ENCODE peak calls at places on chromosomes 12 and 14, in seven cellular contexts. P is GM12864, D is left cardiac atrium, Q is RKO, I is head of caudate nucleus, V is anterior cingulate cortex, U is GM03348. O is an unnamed sample.

GRCh38 chr12:67885370-67886169 is 103.7 kb upstream of the IFNG-AS1 start:
- DNase-seq in I (no peak), V (no peak), Q (no peak), P (no peak), U (peak; percentile 29), D (no peak), O (no peak)

GRCh38 chr12:96183734-96184370 is 10.3 kb upstream of the ELK3 start:
- DNase-seq in U (no peak), V (no peak), D (no peak), Q (no peak), P (no peak), I (no peak), O (no peak)

GRCh38 chr14:29757188-29757680 is 170.4 kb downstream of the PRKD1 start:
- DNase-seq in P (no peak), V (no peak), D (no peak), Q (no peak), U (no peak), I (no peak), O (no peak)

GRCh38 chr12:65881965-65882413 is 57.7 kb downstream of the HMGA2 start:
- DNase-seq in Q (no peak), D (peak; percentile 78), V (peak; percentile 63), U (peak; percentile 47), I (peak; percentile 24), P (no peak), O (peak; percentile 90)

GRCh38 chr12:5377997-5378596 is 53.8 kb upstream of the NTF3 start:
- DNase-seq in Q (no peak), D (no peak), I (no peak), P (no peak), V (no peak), U (no peak), O (no peak)

GRCh38 chr12:3293446-3294161 is 197.4 kb upstream of the PRMT8 start:
- DNase-seq in I (no peak), Q (peak; percentile 30), V (no peak), P (no peak), D (no peak), U (no peak), O (no peak)

GRCh38 chr12:127284870-127285431 is 982.0 kb upstream of the TMEM132C start:
- DNase-seq in V (no peak), I (no peak), U (peak; percentile 61), Q (no peak), D (peak; percentile 37), P (no peak), O (peak; percentile 12)

GRCh38 chr12:26668847-26669246 is 164.1 kb downstream of the ITPR2 start:
- DNase-seq in I (no peak), Q (no peak), D (no peak), V (no peak), P (no peak), U (no peak), O (no peak)

GRCh38 chr12:89225401-89225800 is 126.9 kb downstream of the DUSP6 start:
- DNase-seq in U (peak; percentile 37), Q (peak; percentile 82), I (no peak), D (peak; percentile 23), P (no peak), V (no peak), O (no peak)

GRCh38 chr14:68675233-68675577 is 117.7 kb downstream of the ZFP36L1 start:
- DNase-seq in P (no peak), V (no peak), U (no peak), Q (peak; percentile 97), I (no peak), D (no peak), O (no peak)

GRCh38 chr12:75207338-75208083 is 2.1 kb downstream of the KCNC2 start:
- DNase-seq in P (no peak), V (no peak), Q (no peak), D (no peak), I (no peak), U (peak; percentile 7), O (no peak)

GRCh38 chr12:24027352-24027751 is 77.9 kb upstream of the SOX5 start:
- DNase-seq in D (no peak), Q (no peak), I (no peak), P (no peak), U (no peak), V (no peak), O (no peak)

GRCh38 chr14:47278233-47278842 is 397.1 kb downstream of the MDGA2 start:
- DNase-seq in I (peak; percentile 75), Q (peak; percentile 37), P (peak; percentile 8), D (peak; percentile 23), V (peak; percentile 34), U (peak; percentile 52), O (no peak)

GRCh38 chr12:124159655-124160054 is 135.2 kb upstream of the RFLNA start:
- DNase-seq in D (no peak), U (no peak), V (no peak), I (no peak), Q (no peak), P (no peak), O (no peak)

GRCh38 chr14:98714604-98715003 is 557.4 kb downstream of the BCL11B start:
- DNase-seq in I (no peak), Q (no peak), P (no peak), V (no peak), D (no peak), U (no peak), O (no peak)

GRCh38 chr12:44385964-44386363 is 490.2 kb downstream of the NELL2 start:
- DNase-seq in P (no peak), Q (no peak), I (no peak), U (no peak), D (no peak), V (no peak), O (no peak)

GRCh38 chr12:80420075-80420474 is 24.0 kb upstream of the PTPRQ start:
- DNase-seq in V (no peak), U (no peak), P (no peak), I (no peak), Q (no peak), D (no peak), O (no peak)

GRCh38 chr12:14473707-14474287 is 93.9 kb downstream of the PLBD1 start:
- DNase-seq in U (no peak), P (no peak), V (no peak), D (no peak), Q (peak; percentile 51), I (no peak), O (no peak)

GRCh38 chr14:67270354-67270753 is 29.1 kb downstream of the PALS1 start:
- DNase-seq in V (no peak), I (no peak), D (no peak), P (no peak), U (peak; percentile 12), Q (no peak), O (no peak)

GRCh38 chr12:1277905-1278304 is 286.9 kb downstream of the ERC1 start:
- DNase-seq in D (no peak), I (no peak), Q (no peak), V (no peak), P (no peak), U (no peak), O (no peak)

GRCh38 chr12:119014368-119014767 is 33.0 kb downstream of the SRRM4 start:
- DNase-seq in P (no peak), I (no peak), U (no peak), D (no peak), V (no peak), Q (no peak), O (no peak)

GRCh38 chr14:100640481-100641273 is 53.5 kb upstream of the BEGAIN start:
- DNase-seq in U (no peak), P (peak; percentile 13), I (no peak), V (no peak), D (no peak), Q (no peak), O (peak; percentile 94)

GRCh38 chr14:62934439-62934838 is 110.8 kb downstream of the KCNH5 start:
- DNase-seq in U (no peak), V (no peak), I (no peak), P (no peak), Q (no peak), D (no peak), O (no peak)

GRCh38 chr12:76455582-76456345 is 103.8 kb downstream of the OSBPL8 start:
- DNase-seq in D (no peak), U (peak; percentile 74), Q (peak; percentile 97), V (no peak), P (peak; percentile 47), I (no peak), O (peak; percentile 86)

GRCh38 chr14:81551471-81551870 is 17.8 kb upstream of the SEL1L start:
- DNase-seq in P (no peak), V (no peak), U (no peak), D (no peak), Q (no peak), I (no peak), O (no peak)

GRCh38 chr12:10363922-10364838 is 25.7 kb downstream of the KLRK1 start:
- DNase-seq in D (peak; percentile 41), P (peak; percentile 36), I (peak; percentile 55), V (peak; percentile 71), U (peak; percentile 38), Q (peak; percentile 50), O (no peak)

GRCh38 chr12:58640314-58640713 is 280.0 kb downstream of the LRIG3 start:
- DNase-seq in U (no peak), Q (no peak), I (no peak), V (no peak), P (no peak), D (no peak), O (no peak)

GRCh38 chr14:102513899-102514772 is 4.6 kb upstream of the ANKRD9 start:
- DNase-seq in V (no peak), P (no peak), D (no peak), I (no peak), Q (no peak), U (no peak), O (no peak)

GRCh38 chr12:114688256-114688845 is 4.4 kb upstream of the TBX3 start:
- DNase-seq in I (no peak), U (no peak), P (no peak), Q (no peak), V (no peak), D (no peak), O (no peak)

GRCh38 chr14:53265025-53265424 is 111.9 kb upstream of the DDHD1 start:
- DNase-seq in V (no peak), P (no peak), U (no peak), I (no peak), Q (no peak), D (no peak), O (no peak)

GRCh38 chr14:104441275-104442106 is 138.1 kb upstream of the C14orf180 start:
- DNase-seq in P (no peak), U (no peak), D (no peak), Q (no peak), V (no peak), I (no peak), O (no peak)

GRCh38 chr12:54125950-54126695 is 62.7 kb downstream of the SMUG1 start:
- DNase-seq in P (no peak), I (peak; percentile 28), U (peak; percentile 78), D (no peak), Q (no peak), V (no peak), O (no peak)

GRCh38 chr14:55942101-55942645 is 176.0 kb upstream of the PELI2 start:
- DNase-seq in Q (no peak), I (no peak), V (no peak), P (no peak), U (no peak), D (no peak), O (no peak)

GRCh38 chr12:108394196-108394595 is 55.1 kb upstream of the CMKLR1 start:
- DNase-seq in I (no peak), D (no peak), P (no peak), U (peak; percentile 43), V (no peak), Q (no peak), O (no peak)

GRCh38 chr12:109777544-109777943 is 55.7 kb downstream of the TRPV4 start:
- DNase-seq in U (peak; percentile 68), Q (peak; percentile 63), P (peak; percentile 43), I (no peak), V (no peak), D (no peak), O (no peak)

GRCh38 chr12:123250471-123251383 is 17.5 kb downstream of the MTRFR start:
- DNase-seq in V (no peak), U (no peak), P (no peak), I (peak; percentile 38), Q (no peak), D (no peak), O (no peak)

GRCh38 chr14:32702571-32702970 is 236.1 kb upstream of the NPAS3 start:
- DNase-seq in D (peak; percentile 60), Q (no peak), P (peak; percentile 43), V (peak; percentile 76), I (peak; percentile 51), U (peak; percentile 44), O (no peak)

GRCh38 chr14:75871181-75871880 is 110.5 kb downstream of the TGFB3 start:
- DNase-seq in I (no peak), V (no peak), U (no peak), Q (no peak), P (no peak), D (no peak), O (no peak)